ENCODE peak calls at places on chromosomes 12 and 14, in five cellular contexts. One of them, this sample, is unnamed.

GRCh38 chr12:109291117-109291516 is 18.0 kb downstream of the FOXN4 start:
- DNase-seq in astrocyte: no peak
- DNase-seq in endothelial cell of umbilical vein: no peak
- DNase-seq in IMR-90: no peak
- DNase-seq in adipocyte: no peak
- DNase-seq in this sample: no peak

GRCh38 chr14:103613517-103613916 is 15.5 kb upstream of the KLC1 start:
- DNase-seq in adipocyte: peak
- DNase-seq in IMR-90: no peak
- DNase-seq in astrocyte: no peak
- DNase-seq in endothelial cell of umbilical vein: no peak
- DNase-seq in this sample: no peak

GRCh38 chr12:54372113-54372806 is 8.0 kb upstream of the GPR84 start:
- DNase-seq in IMR-90: no peak
- DNase-seq in endothelial cell of umbilical vein: no peak
- DNase-seq in adipocyte: peak
- DNase-seq in astrocyte: no peak
- DNase-seq in this sample: no peak

GRCh38 chr14:74941676-74942097 is 13.7 kb downstream of the PGF start:
- DNase-seq in IMR-90: peak
- DNase-seq in endothelial cell of umbilical vein: peak
- DNase-seq in adipocyte: peak
- DNase-seq in astrocyte: peak
- DNase-seq in this sample: no peak

GRCh38 chr12:14399871-14400270 is 34.4 kb downstream of the ATF7IP start:
- DNase-seq in astrocyte: peak
- DNase-seq in IMR-90: peak
- DNase-seq in endothelial cell of umbilical vein: peak
- DNase-seq in adipocyte: no peak
- DNase-seq in this sample: peak

GRCh38 chr12:131620520-131620919 is 90.4 kb upstream of the SFSWAP start:
- DNase-seq in endothelial cell of umbilical vein: no peak
- DNase-seq in astrocyte: no peak
- DNase-seq in IMR-90: no peak
- DNase-seq in adipocyte: no peak
- DNase-seq in this sample: no peak

GRCh38 chr12:3035815-3036702 is 41.1 kb upstream of the TSPAN9 start:
- DNase-seq in astrocyte: no peak
- DNase-seq in endothelial cell of umbilical vein: peak
- DNase-seq in IMR-90: peak
- DNase-seq in adipocyte: peak
- DNase-seq in this sample: no peak

GRCh38 chr12:43284441-43284840 is 267.6 kb downstream of the ADAMTS20 start:
- DNase-seq in IMR-90: no peak
- DNase-seq in astrocyte: peak
- DNase-seq in endothelial cell of umbilical vein: no peak
- DNase-seq in adipocyte: peak
- DNase-seq in this sample: no peak

GRCh38 chr12:44875417-44875953 is 630 bp downstream of the NELL2 start:
- DNase-seq in endothelial cell of umbilical vein: peak
- DNase-seq in astrocyte: no peak
- DNase-seq in adipocyte: peak
- DNase-seq in IMR-90: no peak
- DNase-seq in this sample: no peak

DNA sequence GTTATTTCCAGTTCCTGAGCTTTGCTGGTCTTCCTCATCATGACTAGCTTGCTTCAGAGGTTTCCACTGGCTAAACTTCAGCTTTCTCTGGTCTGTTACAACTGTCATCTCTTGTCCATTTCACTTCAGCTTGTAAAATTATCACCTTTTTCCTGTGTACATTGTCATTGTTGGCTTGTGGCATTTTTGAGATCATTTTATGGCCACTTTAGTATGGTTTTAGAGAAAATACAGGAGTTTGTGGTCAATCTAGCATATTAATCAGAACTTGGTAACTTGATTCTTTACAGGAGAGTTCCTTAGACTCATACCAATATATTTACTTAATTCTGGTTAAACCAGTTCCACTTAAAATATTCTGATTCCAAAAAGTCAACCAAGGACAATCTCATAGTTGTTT is 235.9 kb upstream of the KITLG start:
- DNase-seq in adipocyte: no peak
- DNase-seq in astrocyte: peak
- DNase-seq in IMR-90: peak
- DNase-seq in endothelial cell of umbilical vein: no peak
- DNase-seq in this sample: peak
- H3K9ac ChIP-seq in adipocyte: no peak
- H3K9ac ChIP-seq in astrocyte: no peak
- H3K9ac ChIP-seq in IMR-90: no peak
- H3K9ac ChIP-seq in endothelial cell of umbilical vein: no peak
- H3K9ac ChIP-seq in this sample: no peak

GRCh38 chr12:27779416-27779815 is 617 bp upstream of the KLHL42 start:
- DNase-seq in astrocyte: no peak
- DNase-seq in endothelial cell of umbilical vein: peak
- DNase-seq in IMR-90: no peak
- DNase-seq in adipocyte: no peak
- DNase-seq in this sample: no peak

GRCh38 chr12:27779837-27780611 is at the start of the genes KLHL42 and MANSC4:
- DNase-seq in endothelial cell of umbilical vein: peak
- DNase-seq in astrocyte: peak
- DNase-seq in IMR-90: peak
- DNase-seq in adipocyte: peak
- DNase-seq in this sample: peak

GRCh38 chr12:27780612-27781408 is 774 bp upstream of the MANSC4 start:
- DNase-seq in astrocyte: peak
- DNase-seq in adipocyte: peak
- DNase-seq in endothelial cell of umbilical vein: peak
- DNase-seq in IMR-90: peak
- DNase-seq in this sample: peak

GRCh38 chr12:27781680-27782079 is 1.6 kb upstream of the MANSC4 start:
- DNase-seq in IMR-90: peak
- DNase-seq in adipocyte: peak
- DNase-seq in endothelial cell of umbilical vein: no peak
- DNase-seq in astrocyte: no peak
- DNase-seq in this sample: no peak

DNA sequence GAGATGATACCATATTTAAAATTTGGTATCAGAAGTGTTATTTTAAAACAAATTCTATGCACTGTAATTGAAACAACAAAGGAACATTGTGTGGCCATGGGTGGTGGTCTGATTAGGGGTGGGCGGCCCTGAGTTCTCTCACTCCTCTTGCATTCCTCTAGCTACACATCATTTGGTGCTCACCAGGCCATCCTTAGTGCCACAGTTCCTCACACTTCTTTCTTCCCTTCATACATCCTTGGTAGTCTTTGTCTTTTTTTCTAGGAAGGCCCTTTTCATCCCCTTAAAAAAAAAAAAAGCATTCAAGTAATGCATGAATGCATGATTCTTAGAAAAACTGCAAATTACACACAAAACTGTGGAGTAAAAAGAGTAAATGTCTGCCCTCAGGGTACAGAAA is 2.4 kb upstream of the MANSC4 start:
- DNase-seq in astrocyte: no peak
- DNase-seq in IMR-90: no peak
- DNase-seq in adipocyte: peak
- DNase-seq in endothelial cell of umbilical vein: no peak
- DNase-seq in this sample: no peak
- H3K9ac ChIP-seq in astrocyte: no peak
- H3K9ac ChIP-seq in IMR-90: peak
- H3K9ac ChIP-seq in adipocyte: no peak
- H3K9ac ChIP-seq in endothelial cell of umbilical vein: no peak
- H3K9ac ChIP-seq in this sample: no peak

GRCh38 chr14:23097786-23098185 is 2.5 kb downstream of the C14orf119 start:
- DNase-seq in IMR-90: no peak
- DNase-seq in adipocyte: no peak
- DNase-seq in astrocyte: no peak
- DNase-seq in endothelial cell of umbilical vein: no peak
- DNase-seq in this sample: no peak
- H3K9ac ChIP-seq in IMR-90: no peak
- H3K9ac ChIP-seq in adipocyte: no peak
- H3K9ac ChIP-seq in astrocyte: no peak
- H3K9ac ChIP-seq in endothelial cell of umbilical vein: no peak
- H3K9ac ChIP-seq in this sample: no peak

DNA sequence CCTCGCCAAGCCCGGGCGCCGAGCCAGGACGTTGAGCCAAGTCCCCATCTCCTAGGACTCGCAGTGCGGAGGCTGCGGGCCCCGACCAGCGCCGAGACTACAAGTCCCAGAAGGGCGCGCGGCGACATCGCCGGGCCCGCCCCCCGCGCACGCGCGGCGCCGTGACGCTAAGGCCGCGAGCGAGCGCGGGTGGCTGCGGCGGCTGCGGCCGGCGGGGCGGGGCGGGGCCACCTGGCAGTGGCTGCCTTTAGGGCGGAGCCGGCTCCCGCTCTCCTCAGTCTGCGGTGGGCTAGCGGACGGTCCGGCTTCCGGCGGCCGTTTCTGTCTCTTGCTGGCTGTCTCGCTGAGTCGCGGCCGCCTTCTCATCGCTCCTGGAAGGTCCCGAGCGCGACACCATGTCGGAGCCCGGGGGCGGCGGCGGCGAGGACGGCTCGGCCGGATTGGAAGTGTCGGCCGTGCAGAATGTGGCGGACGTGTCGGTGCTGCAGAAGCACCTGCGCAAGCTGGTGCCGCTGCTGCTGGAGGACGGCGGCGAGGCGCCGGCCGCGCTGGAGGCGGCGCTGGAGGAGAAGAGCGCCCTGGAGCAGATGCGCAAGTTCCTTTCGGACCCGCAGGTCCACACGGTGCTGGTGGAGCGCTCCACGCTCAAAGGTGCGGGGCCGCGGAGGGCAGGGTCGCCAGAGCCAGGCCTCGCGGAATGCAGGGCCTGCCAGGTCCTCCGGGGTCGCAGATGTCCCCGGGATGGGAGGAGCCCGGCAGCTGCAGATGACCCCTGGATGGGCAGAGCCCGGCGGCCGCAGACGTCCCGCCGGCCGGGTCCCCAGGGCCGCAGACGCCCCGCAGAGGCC is at the start of gene DYNC1H1:
- DNase-seq in adipocyte: peak
- DNase-seq in astrocyte: peak
- DNase-seq in IMR-90: peak
- DNase-seq in endothelial cell of umbilical vein: peak
- DNase-seq in this sample: peak
- H3K9ac ChIP-seq in adipocyte: peak
- H3K9ac ChIP-seq in astrocyte: peak
- H3K9ac ChIP-seq in IMR-90: peak
- H3K9ac ChIP-seq in endothelial cell of umbilical vein: peak
- H3K9ac ChIP-seq in this sample: peak

GRCh38 chr14:67938046-67938445 is 118.5 kb downstream of the RAD51B start:
- DNase-seq in adipocyte: no peak
- DNase-seq in astrocyte: no peak
- DNase-seq in endothelial cell of umbilical vein: no peak
- DNase-seq in IMR-90: no peak
- DNase-seq in this sample: no peak

GRCh38 chr14:67932708-67933107 is 113.1 kb downstream of the RAD51B start:
- DNase-seq in astrocyte: no peak
- DNase-seq in adipocyte: no peak
- DNase-seq in endothelial cell of umbilical vein: no peak
- DNase-seq in IMR-90: no peak
- DNase-seq in this sample: no peak

GRCh38 chr14:67935371-67935770 is 115.8 kb downstream of the RAD51B start:
- DNase-seq in endothelial cell of umbilical vein: no peak
- DNase-seq in astrocyte: no peak
- DNase-seq in adipocyte: no peak
- DNase-seq in IMR-90: no peak
- DNase-seq in this sample: no peak

GRCh38 chr14:67934087-67934486 is 114.5 kb downstream of the RAD51B start:
- DNase-seq in astrocyte: peak
- DNase-seq in IMR-90: peak
- DNase-seq in endothelial cell of umbilical vein: peak
- DNase-seq in adipocyte: peak
- DNase-seq in this sample: peak

GRCh38 chr14:67934851-67935250 is 115.3 kb downstream of the RAD51B start:
- DNase-seq in adipocyte: no peak
- DNase-seq in IMR-90: no peak
- DNase-seq in astrocyte: no peak
- DNase-seq in endothelial cell of umbilical vein: no peak
- DNase-seq in this sample: no peak
- H3K9ac ChIP-seq in adipocyte: peak
- H3K9ac ChIP-seq in IMR-90: no peak
- H3K9ac ChIP-seq in astrocyte: no peak
- H3K9ac ChIP-seq in endothelial cell of umbilical vein: peak
- H3K9ac ChIP-seq in this sample: no peak

GRCh38 chr14:95533391-95533821 is 1.4 kb upstream of the GLRX5 start:
- DNase-seq in adipocyte: peak
- DNase-seq in astrocyte: peak
- DNase-seq in IMR-90: peak
- DNase-seq in endothelial cell of umbilical vein: peak
- DNase-seq in this sample: peak
- H3K9ac ChIP-seq in adipocyte: peak
- H3K9ac ChIP-seq in astrocyte: peak
- H3K9ac ChIP-seq in IMR-90: peak
- H3K9ac ChIP-seq in endothelial cell of umbilical vein: peak
- H3K9ac ChIP-seq in this sample: peak